ENCODE peak calls at places on chromosomes 13 and 19, in five cellular contexts. U is WERI-Rb-1, G is WTC11, O is RWPE1, W is tibial artery. D is an unnamed sample.

GRCh38 chr13:30585748-30586262 is 31.9 kb upstream of the USPL1 start:
- DNase-seq in U (no peak), G (no peak), O (no peak), W (no peak), D (peak)

GRCh38 chr13:73059460-73060250 is 850 bp downstream of the KLF5 start:
- DNase-seq in U (peak), G (peak), O (no peak), W (peak), D (peak)

GRCh38 chr19:13146763-13147563 is 3.2 kb downstream of the STX10 start:
- DNase-seq in U (no peak), G (no peak), O (no peak), W (no peak), D (no peak)

GRCh38 chr13:39910833-39911232 is 255.4 kb downstream of the COG6 start:
- DNase-seq in U (no peak), G (no peak), O (no peak), W (peak), D (no peak)

GRCh38 chr13:98503175-98504028 is 73.5 kb downstream of the STK24 start:
- DNase-seq in U (no peak), G (no peak), O (no peak), W (no peak), D (no peak)

GRCh38 chr19:542173-542866 is 1.5 kb upstream of the GZMM start:
- DNase-seq in U (no peak), G (no peak), O (no peak), W (no peak), D (no peak)

GRCh38 chr13:30257433-30258099 is 49.8 kb downstream of the KATNAL1 start:
- DNase-seq in U (no peak), G (peak), O (no peak), W (no peak), D (no peak)

GRCh38 chr19:47633996-47634395 is 25.1 kb downstream of the BICRA start:
- DNase-seq in U (no peak), G (no peak), O (no peak), W (no peak), D (no peak)

GRCh38 chr19:46388311-46389095 is 24.9 kb downstream of the CCDC8 start:
- DNase-seq in U (no peak), G (no peak), O (no peak), W (no peak), D (no peak)

GRCh38 chr13:51323824-51324511 is 15.5 kb upstream of the SERPINE3 start:
- DNase-seq in U (no peak), G (no peak), O (no peak), W (no peak), D (no peak)

GRCh38 chr13:30477346-30478235 is 11.9 kb upstream of the HMGB1 start:
- DNase-seq in U (no peak), G (peak), O (no peak), W (no peak), D (no peak)

GRCh38 chr19:45078390-45079062 is 534 bp upstream of the GEMIN7 start:
- DNase-seq in U (no peak), G (no peak), O (no peak), W (no peak), D (no peak)

GRCh38 chr13:45615501-45616101 is at the start of gene ERICH6B:
- DNase-seq in U (peak), G (peak), O (no peak), W (peak), D (peak)

GRCh38 chr13:32594339-32594738 is 8.1 kb downstream of the PDS5B start:
- DNase-seq in U (no peak), G (no peak), O (no peak), W (no peak), D (peak)

GRCh38 chr19:48123907-48124675 is 13.5 kb upstream of the PLA2G4C start:
- DNase-seq in U (no peak), G (no peak), O (peak), W (no peak), D (peak)

DNA sequence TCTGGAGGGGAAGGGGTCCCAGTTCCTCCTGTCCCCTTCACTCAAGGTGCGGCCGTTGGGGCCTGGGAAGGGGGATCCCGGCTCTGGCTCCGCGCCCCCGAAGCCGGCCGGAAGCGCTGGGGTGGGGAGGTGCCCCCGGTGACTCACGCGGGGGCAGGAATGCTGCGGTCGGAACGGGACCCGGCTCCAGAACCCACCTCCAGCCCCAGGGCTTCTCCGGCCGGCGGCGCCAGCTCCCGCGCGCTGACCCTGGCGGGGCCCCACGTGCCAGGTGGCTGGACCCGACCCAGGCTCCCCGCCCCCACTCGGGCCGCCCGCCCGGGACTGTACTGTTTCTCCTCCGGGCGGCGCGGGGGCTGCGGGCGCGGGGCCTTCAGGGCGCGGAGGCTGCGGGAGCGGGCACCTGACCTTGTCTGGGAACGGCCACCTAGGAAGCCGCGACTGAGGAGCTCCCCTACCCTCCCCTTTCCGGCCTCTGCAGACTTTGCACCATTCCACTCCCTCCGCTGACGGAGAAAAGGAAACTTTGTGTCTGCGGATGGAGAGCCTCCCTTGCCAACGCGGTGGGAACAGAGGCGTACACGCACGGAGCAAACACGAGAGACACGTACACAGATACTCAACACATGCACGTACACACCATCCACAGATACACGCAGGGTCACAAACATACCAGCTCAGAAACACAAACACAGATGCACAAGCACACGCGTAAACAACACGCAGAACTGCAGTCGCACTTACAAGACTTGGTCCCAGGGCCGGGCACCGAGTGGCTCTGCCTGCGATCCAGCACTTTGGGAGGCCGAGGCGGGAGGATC is 7.2 kb downstream of the AXL start:
- DNase-seq in U (peak), G (peak), O (peak), W (peak), D (peak)
- TF ChIP-seq CTCF in U (no peak), G (no peak), O (no peak), W (no peak), D (peak)

GRCh38 chr13:41059896-41060722 is 1.2 kb upstream of the WBP4 start:
- DNase-seq in U (peak), G (peak), O (peak), W (peak), D (peak)
- TF ChIP-seq CTCF in U (peak), G (no peak), O (peak), W (no peak), D (peak)

DNA sequence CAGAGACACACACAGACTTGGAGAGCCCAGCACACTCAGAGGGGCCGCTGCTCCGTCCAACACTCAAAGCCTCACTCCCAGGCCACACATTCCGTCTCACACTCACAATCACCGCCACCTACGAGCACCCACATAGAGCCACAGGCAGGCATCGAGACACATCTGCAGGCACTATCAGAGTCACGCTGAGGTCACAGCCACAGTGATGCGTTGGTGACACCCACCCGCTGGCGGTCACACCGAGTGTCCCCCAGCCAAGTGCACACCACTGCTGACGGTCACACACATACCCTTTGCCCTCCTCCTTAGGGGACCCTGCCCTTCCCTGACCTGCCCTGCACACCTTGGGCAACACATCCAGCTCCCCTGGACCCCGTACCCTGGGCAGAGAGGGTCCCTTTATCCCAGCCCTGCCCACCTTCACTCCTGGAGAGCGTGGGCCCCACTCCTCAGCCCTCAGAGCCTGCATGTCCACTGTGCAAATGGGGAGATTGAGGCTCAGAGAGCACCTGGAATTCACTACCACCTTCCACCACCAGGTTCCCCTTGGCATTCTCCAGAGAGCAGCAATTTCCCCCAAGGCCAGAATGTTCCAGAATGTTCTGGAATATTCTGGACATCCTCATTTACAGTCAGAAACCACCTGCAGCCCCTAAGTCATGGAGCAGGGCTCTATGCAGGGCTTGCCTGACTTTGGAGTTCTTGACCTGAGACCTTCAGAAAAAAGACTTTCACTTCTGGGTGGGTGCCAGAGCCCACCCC is 5.4 kb downstream of the FUT5 start:
- DNase-seq in U (no peak), G (no peak), O (no peak), W (no peak), D (no peak)
- TF ChIP-seq CTCF in U (peak), G (no peak), O (no peak), W (no peak), D (peak)

GRCh38 chr13:28819046-28819747 is 942 bp upstream of the MTUS2 start:
- DNase-seq in U (no peak), G (peak), O (no peak), W (no peak), D (peak)
- TF ChIP-seq CTCF in U (no peak), G (no peak), O (no peak), W (no peak), D (peak)

GRCh38 chr13:27663947-27664346 is 42.3 kb downstream of the POLR1D start:
- DNase-seq in U (no peak), G (peak), O (no peak), W (no peak), D (no peak)

GRCh38 chr13:27666951-27667350 is 45.3 kb downstream of the POLR1D start:
- DNase-seq in U (no peak), G (no peak), O (no peak), W (no peak), D (no peak)

GRCh38 chr13:27665761-27666160 is 44.1 kb downstream of the POLR1D start:
- DNase-seq in U (no peak), G (peak), O (no peak), W (no peak), D (no peak)

GRCh38 chr13:27662738-27663470 is 41.2 kb downstream of the POLR1D start:
- DNase-seq in U (no peak), G (no peak), O (no peak), W (no peak), D (no peak)

DNA sequence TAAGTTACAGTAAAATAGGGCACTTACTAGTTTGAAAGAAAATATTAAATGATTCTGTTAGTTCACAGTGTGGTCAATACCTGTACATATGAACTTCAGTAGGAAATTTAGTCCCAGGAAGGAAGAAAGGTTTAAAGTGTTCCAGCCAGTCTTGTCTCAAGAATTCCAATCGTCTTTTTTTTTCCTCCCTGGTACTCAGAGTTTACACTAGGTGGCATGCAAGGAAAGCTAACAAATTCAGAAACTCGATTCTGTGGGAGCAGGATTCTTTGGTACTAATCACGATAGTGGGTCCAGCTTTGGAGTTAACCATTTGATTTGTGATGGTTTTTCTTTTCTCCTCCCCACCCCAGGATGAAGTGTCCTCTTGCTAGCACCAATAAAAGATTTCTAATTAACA is 43.6 kb downstream of the POLR1D start:
- DNase-seq in U (no peak), G (no peak), O (peak), W (no peak), D (no peak)
- TF ChIP-seq CTCF in U (peak), G (no peak), O (no peak), W (no peak), D (peak)

GRCh38 chr19:49913720-49914119 is 15.3 kb upstream of the ATF5 start:
- DNase-seq in U (no peak), G (no peak), O (no peak), W (no peak), D (no peak)

GRCh38 chr19:49912965-49913685 is 15.9 kb upstream of the ATF5 start:
- DNase-seq in U (no peak), G (peak), O (no peak), W (no peak), D (no peak)

GRCh38 chr19:49918089-49918488 is 10.9 kb upstream of the ATF5 start:
- DNase-seq in U (no peak), G (no peak), O (no peak), W (no peak), D (no peak)

GRCh38 chr19:49916839-49917733 is 11.9 kb upstream of the ATF5 start:
- DNase-seq in U (no peak), G (peak), O (no peak), W (no peak), D (no peak)

DNA sequence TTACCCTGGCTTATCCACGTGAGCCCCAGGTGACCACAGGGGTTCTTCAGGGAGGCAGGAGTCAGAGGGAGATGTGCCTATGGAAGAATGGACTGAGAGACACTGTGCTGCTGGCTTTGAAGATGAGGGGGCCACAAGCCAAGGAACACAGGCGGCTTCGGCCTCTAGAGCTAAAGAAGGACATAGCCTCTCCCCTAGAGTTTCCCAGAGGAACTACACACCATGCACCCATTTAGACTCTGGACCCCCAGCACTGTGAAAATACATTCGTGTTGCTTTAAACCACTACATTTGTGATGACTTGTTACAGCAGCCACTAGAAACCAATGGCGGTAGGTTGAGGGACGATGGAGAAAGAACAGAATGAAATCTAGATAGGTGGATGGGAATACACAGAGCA is 13.7 kb upstream of the ATF5 start:
- DNase-seq in U (no peak), G (no peak), O (no peak), W (no peak), D (no peak)
- TF ChIP-seq CTCF in U (no peak), G (no peak), O (no peak), W (no peak), D (peak)

GRCh38 chr13:110964229-110965037 is 49.6 kb upstream of the ANKRD10 start:
- DNase-seq in U (no peak), G (no peak), O (no peak), W (no peak), D (no peak)

GRCh38 chr13:110965038-110965754 is 50.3 kb upstream of the ANKRD10 start:
- DNase-seq in U (no peak), G (no peak), O (peak), W (no peak), D (peak)

GRCh38 chr13:110963554-110963970 is 48.7 kb upstream of the ANKRD10 start:
- DNase-seq in U (no peak), G (no peak), O (no peak), W (no peak), D (no peak)

GRCh38 chr13:110961959-110962358 is 47.1 kb upstream of the ANKRD10 start:
- DNase-seq in U (no peak), G (no peak), O (no peak), W (no peak), D (no peak)

DNA sequence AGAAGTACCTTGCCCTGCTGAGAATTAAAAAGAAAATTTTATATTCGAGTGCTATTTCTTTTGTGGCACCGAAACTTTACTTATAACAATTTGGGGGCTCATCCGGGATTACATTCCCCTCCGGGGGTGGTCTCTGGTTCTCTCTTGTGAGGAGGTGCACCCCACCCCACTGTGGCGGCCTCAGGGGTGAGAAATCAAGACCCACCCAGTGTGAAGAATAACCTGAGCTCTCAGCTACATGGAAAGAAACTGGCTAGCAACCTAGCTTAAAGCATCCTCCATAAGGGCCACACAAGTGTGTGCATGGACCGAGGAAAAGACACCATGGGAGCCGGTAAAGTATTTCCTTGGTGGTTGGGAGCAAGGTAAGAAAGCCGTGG is 50.9 kb upstream of the ANKRD10 start:
- DNase-seq in U (no peak), G (no peak), O (no peak), W (no peak), D (no peak)
- TF ChIP-seq CTCF in U (no peak), G (no peak), O (no peak), W (no peak), D (no peak)

DNA sequence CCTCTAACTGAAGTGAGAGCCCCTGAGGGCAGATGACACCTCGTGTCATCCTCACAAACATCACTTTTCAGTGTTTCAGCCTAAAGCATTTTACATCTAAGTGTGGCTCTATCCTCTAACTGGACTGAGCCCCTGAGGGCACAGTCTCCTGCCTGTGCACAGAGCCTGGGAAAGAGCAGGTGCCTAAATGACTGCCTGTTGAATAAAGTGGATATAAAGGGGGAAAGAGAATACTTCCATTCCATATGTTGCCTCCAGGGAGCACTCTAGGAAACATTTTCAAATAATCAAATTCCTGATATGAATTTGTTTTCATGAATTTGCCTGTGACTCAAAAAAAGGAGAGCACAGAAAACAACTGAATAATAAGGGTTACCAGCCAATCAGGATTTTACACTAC is 32.2 kb downstream of the CNMD start:
- DNase-seq in U (no peak), G (no peak), O (no peak), W (no peak), D (peak)
- TF ChIP-seq CTCF in U (no peak), G (no peak), O (no peak), W (no peak), D (peak)

GRCh38 chr13:91383836-91384235 is 14.6 kb upstream of the GPC5 start:
- DNase-seq in U (no peak), G (no peak), O (no peak), W (no peak), D (no peak)

GRCh38 chr13:91384891-91385290 is 13.5 kb upstream of the GPC5 start:
- DNase-seq in U (no peak), G (no peak), O (no peak), W (no peak), D (no peak)

GRCh38 chr13:91381371-91381770 is 17.1 kb upstream of the GPC5 start:
- DNase-seq in U (peak), G (no peak), O (no peak), W (no peak), D (no peak)
- TF ChIP-seq CTCF in U (peak), G (no peak), O (peak), W (peak), D (peak)

GRCh38 chr19:7366701-7367420 is 18.1 kb downstream of the ARHGEF18 start:
- DNase-seq in U (no peak), G (no peak), O (peak), W (no peak), D (peak)
- TF ChIP-seq CTCF in U (peak), G (peak), O (peak), W (peak), D (peak)